ENCODE peak calls at places on chromosomes 7 and 10, in seven cellular contexts. A, C, M, K, U, J and I are unnamed samples.

GRCh38 chr10:77383861-77384553 is 253.6 kb downstream of the KCNMA1 start:
- DNase-seq in U (no peak), J (no peak), M (no peak), A (peak), K (peak), C (peak), I (no peak)

GRCh38 chr7:49418964-49419363 is 354.5 kb upstream of the VWC2 start:
- DNase-seq in K (no peak), M (no peak), A (no peak), C (no peak), J (no peak), U (no peak), I (no peak)

GRCh38 chr7:21636694-21637093 is 93.9 kb downstream of the DNAH11 start:
- DNase-seq in C (no peak), J (no peak), K (no peak), A (no peak), U (no peak), M (no peak), I (no peak)

GRCh38 chr10:131452926-131453771 is 141.6 kb upstream of the TCERG1L start:
- DNase-seq in M (peak), J (no peak), A (no peak), C (no peak), K (no peak), U (no peak), I (no peak)

GRCh38 chr7:130959743-130960207 is 225.8 kb upstream of the KLF14 start:
- DNase-seq in C (peak), U (no peak), A (peak), J (peak), M (no peak), K (peak), I (no peak)

GRCh38 chr7:46781901-46782439 is 799.9 kb downstream of the TNS3 start:
- DNase-seq in A (peak), C (no peak), U (no peak), K (no peak), M (no peak), J (no peak), I (no peak)

GRCh38 chr10:33368086-33368485 is 33.6 kb upstream of the NRP1 start:
- DNase-seq in U (no peak), J (no peak), C (no peak), K (no peak), M (no peak), A (no peak), I (no peak)

GRCh38 chr7:78924581-78924980 is 528.9 kb downstream of the MAGI2 start:
- DNase-seq in A (peak), J (no peak), C (peak), M (no peak), U (peak), K (peak), I (peak)

GRCh38 chr10:11448190-11448544 is 163.3 kb downstream of the USP6NL start:
- DNase-seq in U (no peak), J (no peak), C (no peak), A (no peak), K (no peak), M (no peak), I (no peak)

DNA sequence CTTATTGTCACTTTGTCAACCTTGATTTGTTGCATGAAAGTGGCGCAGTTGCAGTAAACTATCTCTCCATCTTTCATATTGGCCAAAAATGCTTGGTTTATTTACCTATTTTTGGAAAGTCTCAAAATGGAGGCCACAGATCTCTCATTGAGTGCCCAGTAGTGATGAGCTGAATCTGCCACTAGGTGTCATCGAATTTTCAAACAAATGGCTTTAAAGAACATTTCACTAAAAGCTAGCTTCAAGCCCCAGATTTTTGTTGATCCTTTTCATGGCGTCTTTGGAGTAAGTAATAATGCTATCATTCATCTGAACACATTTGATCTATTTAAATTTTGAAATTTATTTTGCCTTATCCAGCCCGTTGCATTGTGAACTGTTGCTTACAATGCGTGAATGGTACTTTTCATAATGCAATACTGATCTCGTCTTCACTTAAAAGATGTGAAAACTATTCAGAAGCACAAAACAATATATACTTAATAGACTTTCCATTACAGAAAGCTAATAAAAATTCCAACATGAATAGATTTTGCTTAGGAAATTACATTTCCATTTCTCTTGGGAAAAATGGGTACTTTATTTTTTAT is 236.2 kb downstream of the DNAJB9 start:
- DNase-seq in K (peak), A (peak), M (no peak), U (peak), C (peak), J (peak), I (peak)
- TF ChIP-seq CTCF in K (no peak), A (peak), M (peak), U (peak), C (peak), J (peak), I (peak)

GRCh38 chr10:42976353-42977031 is 100.4 kb upstream of the RET start:
- DNase-seq in U (no peak), C (no peak), K (no peak), J (no peak), M (no peak), A (no peak), I (no peak)
- TF ChIP-seq CTCF in U (no peak), C (no peak), K (no peak), J (no peak), M (no peak), A (no peak), I (no peak)

GRCh38 chr7:74656421-74656910 is 1.1 kb upstream of the GTF2I start:
- DNase-seq in U (peak), K (no peak), M (peak), J (peak), A (peak), C (peak), I (no peak)
- TF ChIP-seq CTCF in U (no peak), K (no peak), M (no peak), J (no peak), A (no peak), C (no peak), I (peak)

GRCh38 chr7:114921636-114922150 is at the start of gene MDFIC:
- DNase-seq in K (no peak), U (peak), J (peak), C (no peak), A (no peak), M (peak), I (no peak)
- TF ChIP-seq CTCF in K (no peak), U (no peak), J (no peak), C (no peak), A (peak), M (no peak), I (no peak)

GRCh38 chr10:92590623-92591549 is 2.0 kb upstream of the KIF11 start:
- DNase-seq in J (peak), C (peak), U (peak), M (peak), K (peak), A (peak), I (no peak)
- TF ChIP-seq CTCF in J (no peak), C (peak), U (no peak), M (peak), K (peak), A (peak), I (peak)

GRCh38 chr7:28360739-28361138 is 51.6 kb upstream of the CREB5 start:
- DNase-seq in U (no peak), C (no peak), K (no peak), J (no peak), M (no peak), A (no peak), I (no peak)
- TF ChIP-seq CTCF in U (no peak), C (no peak), K (no peak), J (no peak), M (no peak), A (no peak), I (no peak)

GRCh38 chr10:113475381-113475807 is 77.5 kb upstream of the HABP2 start:
- DNase-seq in U (no peak), M (no peak), C (peak), K (no peak), A (peak), J (no peak), I (peak)
- TF ChIP-seq CTCF in U (no peak), M (no peak), C (peak), K (no peak), A (no peak), J (no peak), I (peak)

DNA sequence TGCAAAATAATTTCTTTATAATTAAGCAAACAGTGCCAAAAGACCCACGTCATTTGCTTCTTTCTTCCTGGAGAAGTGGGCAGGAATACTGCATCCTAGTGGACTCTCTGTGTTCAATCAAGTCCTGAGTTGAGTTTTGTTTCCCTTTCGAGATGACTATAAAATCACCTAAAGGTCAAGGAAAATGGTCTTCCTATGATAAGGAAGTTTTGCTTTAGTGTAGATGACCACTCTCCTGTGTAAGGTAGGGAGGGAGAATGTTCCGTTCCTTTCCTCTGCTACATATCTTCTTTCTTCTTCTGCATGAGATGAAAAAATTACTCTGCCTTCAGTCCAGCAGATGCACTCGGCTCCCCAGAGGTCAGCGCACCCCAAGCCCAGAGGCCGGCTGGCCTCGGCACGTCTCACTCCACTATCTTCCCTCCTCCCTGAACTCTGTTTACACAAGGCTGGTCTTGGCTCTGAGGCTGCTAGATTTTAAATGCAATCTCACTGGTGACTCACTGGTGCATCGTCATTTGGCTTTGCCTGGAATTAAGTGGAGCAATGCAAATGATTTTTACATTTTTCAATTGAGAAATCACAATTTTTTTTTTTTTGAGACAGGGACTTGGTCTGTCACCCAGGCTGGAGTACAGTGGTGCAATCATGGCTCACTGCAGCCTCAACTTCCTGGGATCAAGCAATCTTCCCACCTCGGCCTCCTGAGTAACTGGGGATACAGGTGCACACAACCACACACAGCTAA is 18.6 kb upstream of the VDAC2 start:
- DNase-seq in K (peak), U (no peak), A (peak), J (no peak), C (peak), M (peak), I (peak)
- TF ChIP-seq CTCF in K (peak), U (no peak), A (peak), J (no peak), C (peak), M (no peak), I (peak)